ENCODE peak calls at places on chromosomes 2 and 18, in ten cellular contexts. B is fibroblast of the conjunctiva; N is NCI-H510A treated with DMSO at 0.1 percent for 48 hours; F is lower leg skin; S is COR-L47; H is NCI-H1092 treated with DMSO at 0.1 percent for 48 hours; K is fibroblast of pulmonary artery; M is left cardiac atrium; Z is effector CD8-positive, alpha-beta T cell; D is neuronal stem cell. L is an unnamed sample.

GRCh38 chr2:40169430-40169829 is 282.5 kb downstream of the SLC8A1 start:
- DNase-seq in B (no peak), M (no peak), D (no peak), S (no peak), Z (no peak), N (no peak), K (no peak), F (no peak), H (no peak), L (no peak)

GRCh38 chr2:190859347-190860297 is 21.0 kb upstream of the GLS start:
- DNase-seq in K (peak), D (no peak), B (no peak), S (no peak), N (no peak), H (no peak), F (no peak), Z (no peak), M (peak), L (no peak)

GRCh38 chr2:174325373-174325772 is 9.4 kb upstream of the SP9 start:
- DNase-seq in B (no peak), F (no peak), S (no peak), M (no peak), K (no peak), N (no peak), D (no peak), H (no peak), Z (no peak), L (no peak)

GRCh38 chr18:44541781-44542180 is 138.9 kb upstream of the SETBP1 start:
- DNase-seq in K (no peak), B (no peak), M (no peak), S (no peak), D (no peak), H (peak), F (no peak), N (no peak), Z (no peak), L (peak)

GRCh38 chr18:75170022-75170789 is 38.7 kb downstream of the PTGR3 start:
- DNase-seq in D (no peak), Z (no peak), N (no peak), S (no peak), B (no peak), M (no peak), H (no peak), F (peak), K (no peak), L (no peak)

GRCh38 chr18:63949068-63949737 is at the start of gene HMSD:
- DNase-seq in N (peak), K (no peak), D (peak), B (no peak), Z (no peak), H (peak), S (peak), F (peak), M (peak), L (peak)

GRCh38 chr2:120693121-120693520 is 42.5 kb upstream of the GLI2 start:
- DNase-seq in B (no peak), M (no peak), N (no peak), F (no peak), D (no peak), H (no peak), Z (no peak), S (no peak), K (no peak), L (no peak)

GRCh38 chr18:79508565-79509535 is 113.1 kb downstream of the NFATC1 start:
- DNase-seq in D (no peak), F (no peak), Z (no peak), H (no peak), B (no peak), M (peak), K (no peak), S (no peak), N (no peak), L (no peak)

GRCh38 chr2:204197601-204198000 is 261.0 kb downstream of the ICOS start:
- DNase-seq in B (no peak), D (no peak), Z (no peak), F (no peak), K (no peak), N (no peak), H (peak), S (peak), M (no peak), L (no peak)

GRCh38 chr2:19802088-19802806 is 99.5 kb downstream of the TTC32 start:
- DNase-seq in M (no peak), K (peak), S (no peak), H (no peak), B (no peak), Z (no peak), F (no peak), D (no peak), N (no peak), L (no peak)

GRCh38 chr2:162908567-162908966 is 70.0 kb upstream of the KCNH7 start:
- DNase-seq in Z (no peak), B (no peak), D (no peak), K (no peak), H (no peak), F (no peak), M (no peak), N (no peak), S (no peak), L (no peak)

L was measured in NCI-H748 treated with DMSO at 0.1 percent for 48 hours.